ENCODE peak calls at places on chromosomes 6 and 20, in four cellular contexts. S is sigmoid colon, F is Peyer's patch, W is uterus. Z is an unnamed sample.

GRCh38 chr6:43448916-43449315 is 6.4 kb downstream of the DLK2 start:
- DNase-seq in S (no peak), F (no peak), W (no peak), Z (no peak)

GRCh38 chr6:62390413-62390812 is 104.4 kb upstream of the KHDRBS2 start:
- DNase-seq in S (no peak), F (no peak), W (no peak), Z (no peak)

GRCh38 chr6:111096246-111096645 is 8.9 kb downstream of the SLC16A10 start:
- DNase-seq in S (no peak), F (peak), W (no peak), Z (no peak)

GRCh38 chr20:36482044-36482473 is 59.3 kb upstream of the MYL9 start:
- DNase-seq in S (no peak), F (no peak), W (no peak), Z (peak)

GRCh38 chr20:46757754-46758678 is 48.6 kb downstream of the SLC2A10 start:
- DNase-seq in S (no peak), F (peak), W (peak), Z (peak)

GRCh38 chr20:11205769-11206362 is 532.1 kb upstream of the JAG1 start:
- DNase-seq in S (no peak), F (no peak), W (no peak), Z (no peak)

GRCh38 chr6:46090115-46091079 is 39.4 kb upstream of the ENPP4 start:
- DNase-seq in S (peak), F (peak), W (peak), Z (peak)

GRCh38 chr6:6154335-6154734 is 147.6 kb upstream of the NRN1 start:
- DNase-seq in S (no peak), F (no peak), W (no peak), Z (no peak)

GRCh38 chr20:4041748-4042411 is 26.5 kb upstream of the RNF24 start:
- DNase-seq in S (peak), F (peak), W (peak), Z (peak)

GRCh38 chr20:39853664-39854063 is 835.4 kb downstream of the MAFB start:
- DNase-seq in S (no peak), F (no peak), W (no peak), Z (no peak)

GRCh38 chr20:11155156-11155805 is 481.5 kb upstream of the JAG1 start:
- DNase-seq in S (no peak), F (no peak), W (no peak), Z (no peak)

GRCh38 chr6:141212296-141212695 is 920.4 kb upstream of the GJE1 start:
- DNase-seq in S (no peak), F (no peak), W (no peak), Z (no peak)

GRCh38 chr6:15730442-15730841 is 67.6 kb upstream of the DTNBP1 start:
- DNase-seq in S (no peak), F (no peak), W (no peak), Z (no peak)

GRCh38 chr20:13166006-13166405 is 55.1 kb upstream of the ISM1 start:
- DNase-seq in S (no peak), F (no peak), W (no peak), Z (no peak)

GRCh38 chr6:56954389-56955170 is at the start of gene BEND6:
- DNase-seq in S (peak), F (peak), W (peak), Z (peak)

GRCh38 chr6:28436404-28436803 is 6.9 kb downstream of the ZSCAN23 start:
- DNase-seq in S (no peak), F (no peak), W (no peak), Z (no peak)

GRCh38 chr6:109002100-109002697 is 92.4 kb downstream of the SESN1 start:
- DNase-seq in S (no peak), F (no peak), W (peak), Z (peak)

GRCh38 chr6:129490551-129491245 is 219.3 kb downstream of the ARHGAP18 start:
- DNase-seq in S (no peak), F (peak), W (peak), Z (peak)

GRCh38 chr6:129492260-129492659 is 217.7 kb downstream of the ARHGAP18 start:
- DNase-seq in S (no peak), F (no peak), W (no peak), Z (no peak)

GRCh38 chr6:129493396-129493902 is 216.5 kb downstream of the ARHGAP18 start:
- DNase-seq in S (no peak), F (no peak), W (no peak), Z (no peak)

GRCh38 chr6:129489215-129489765 is 220.7 kb downstream of the ARHGAP18 start:
- DNase-seq in S (no peak), F (no peak), W (no peak), Z (no peak)

GRCh38 chr6:129491436-129491835 is 218.5 kb downstream of the ARHGAP18 start:
- DNase-seq in S (no peak), F (no peak), W (no peak), Z (no peak)
- H3K4me3 ChIP-seq in S (no peak), F (no peak), W (no peak), Z (no peak)

GRCh38 chr6:158087519-158087867 is 80.6 kb downstream of the SERAC1 start:
- DNase-seq in S (no peak), F (no peak), W (no peak), Z (no peak)

GRCh38 chr6:158083687-158084325 is 84.3 kb downstream of the SERAC1 start:
- DNase-seq in S (no peak), F (no peak), W (no peak), Z (no peak)

GRCh38 chr6:158085261-158086053 is 82.6 kb downstream of the SERAC1 start:
- DNase-seq in S (no peak), F (no peak), W (no peak), Z (no peak)

GRCh38 chr6:158086054-158086705 is 81.9 kb downstream of the SERAC1 start:
- DNase-seq in S (no peak), F (no peak), W (no peak), Z (no peak)

GRCh38 chr6:158086706-158087518 is 81.2 kb downstream of the SERAC1 start:
- DNase-seq in S (peak), F (peak), W (no peak), Z (peak)
- TF ChIP-seq POLR2A in S (no peak), F (no peak), W (no peak), Z (no peak)

GRCh38 chr20:23146857-23147256 is 60.7 kb upstream of the CD93 start:
- DNase-seq in S (no peak), F (peak), W (no peak), Z (no peak)
- H3K27ac ChIP-seq in S (no peak), F (no peak), W (no peak), Z (no peak)

DNA sequence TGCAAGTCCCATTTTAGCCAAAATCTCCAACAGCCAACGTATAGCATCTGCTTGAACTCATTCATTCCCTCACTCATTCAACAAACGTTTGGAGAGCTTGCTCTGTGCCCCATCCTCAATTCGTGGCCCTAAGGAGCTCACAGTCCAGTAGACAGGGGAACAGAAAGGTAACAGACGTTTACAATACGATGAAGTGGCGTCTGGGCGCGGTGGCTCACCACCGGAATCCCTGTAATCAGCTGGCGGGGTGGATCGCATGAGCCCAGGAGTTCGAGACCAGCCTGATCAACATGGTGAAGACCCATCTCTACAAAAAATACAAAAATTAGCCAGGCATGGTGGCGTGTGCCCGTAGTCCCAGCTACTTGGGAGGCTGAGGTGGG is 790 bp upstream of the E2F1 start:
- DNase-seq in S (no peak), F (no peak), W (no peak), Z (no peak)
- H3K4me3 ChIP-seq in S (no peak), F (peak), W (no peak), Z (peak)

GRCh38 chr6:7254980-7255825 is 57.8 kb downstream of the SSR1 start:
- DNase-seq in S (no peak), F (no peak), W (no peak), Z (no peak)
- TF ChIP-seq POLR2A in S (no peak), F (no peak), W (no peak), Z (no peak)

DNA sequence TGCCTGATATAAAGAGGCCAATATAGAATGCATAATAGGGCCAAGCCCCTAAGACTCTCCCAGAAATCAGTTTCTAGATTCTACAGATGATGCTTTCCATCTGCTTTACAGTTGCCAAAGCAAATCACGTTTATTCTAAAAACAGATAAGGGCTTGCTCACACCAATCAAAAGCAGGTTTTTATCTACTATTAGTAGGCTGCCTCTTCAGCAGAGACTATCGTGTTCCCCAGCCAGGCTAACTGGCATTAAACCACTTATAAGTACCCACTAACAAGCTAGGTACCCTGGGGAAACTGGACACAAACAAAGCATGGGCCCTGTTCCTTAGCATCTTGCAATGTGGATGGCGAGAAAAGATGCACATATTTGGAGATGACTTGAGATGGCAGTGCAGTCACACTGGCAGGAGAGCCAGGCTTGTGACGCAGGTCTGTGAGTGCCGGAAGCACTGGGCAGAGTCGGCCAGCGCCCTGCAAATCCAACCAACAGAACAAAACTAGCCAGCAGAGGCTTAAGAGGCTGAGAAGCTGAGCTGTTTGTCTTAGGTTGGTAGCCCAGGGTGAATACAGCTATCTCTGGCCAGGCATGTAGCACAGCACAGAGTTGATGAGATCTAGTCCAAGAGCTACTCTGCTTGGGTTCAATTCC is 73.4 kb downstream of the GFOD1 start:
- DNase-seq in S (no peak), F (no peak), W (no peak), Z (no peak)
- H3K27ac ChIP-seq in S (peak), F (peak), W (peak), Z (no peak)

GRCh38 chr20:62141043-62141396 is 2.2 kb downstream of the PSMA7 start:
- DNase-seq in S (no peak), F (no peak), W (no peak), Z (no peak)
- H3K4me3 ChIP-seq in S (no peak), F (no peak), W (no peak), Z (no peak)

GRCh38 chr6:150004783-150005717 is 20.3 kb downstream of the RAET1L start:
- DNase-seq in S (peak), F (peak), W (peak), Z (peak)
- TF ChIP-seq POLR2A in S (no peak), F (no peak), W (no peak), Z (no peak)